ENCODE peak calls at places on chromosomes 16 and 17, in six cellular contexts. Y, I, P, S, U and V are unnamed samples.

GRCh38 chr16:57468346-57468745 is 5.9 kb downstream of the POLR2C start:
- DNase-seq in U (no peak), P (no peak), I (no peak), Y (no peak), S (no peak), V (no peak)

GRCh38 chr17:49132699-49133364 is at the start of gene B4GALNT2:
- DNase-seq in P (no peak), U (peak), I (peak), S (no peak), Y (no peak), V (peak)

GRCh38 chr17:74736423-74737298 is at the start of gene RAB37:
- DNase-seq in P (no peak), I (peak), Y (peak), U (no peak), S (no peak), V (no peak)

GRCh38 chr17:50817838-50818237 is 17.5 kb upstream of the WFIKKN2 start:
- DNase-seq in P (no peak), Y (no peak), U (peak), S (no peak), I (peak), V (peak)

GRCh38 chr16:27127293-27127692 is 60.6 kb downstream of the C16orf82 start:
- DNase-seq in Y (no peak), P (no peak), U (peak), I (peak), S (no peak), V (no peak)

GRCh38 chr17:6444573-6445335 is 499 bp downstream of the PIMREG start:
- DNase-seq in S (no peak), I (peak), U (no peak), Y (no peak), P (no peak), V (no peak)

GRCh38 chr17:49223517-49224197 is 6.9 kb downstream of the PHOSPHO1 start:
- DNase-seq in Y (peak), U (no peak), S (no peak), I (peak), P (peak), V (peak)

GRCh38 chr16:47460301-47460754 is 535 bp downstream of the ITFG1 start:
- DNase-seq in P (no peak), I (peak), U (peak), S (no peak), Y (no peak), V (peak)

GRCh38 chr17:63478814-63479494 is 2.1 kb downstream of the ACE start:
- DNase-seq in P (peak), Y (peak), I (peak), U (peak), S (no peak), V (peak)

GRCh38 chr16:27401768-27402568 is at the start of gene IL21R:
- DNase-seq in U (peak), P (peak), I (peak), Y (peak), S (peak), V (no peak)

GRCh38 chr16:85057948-85058347 is 30.4 kb downstream of the KIAA0513 start:
- DNase-seq in I (no peak), U (no peak), S (peak), P (no peak), Y (peak), V (no peak)

GRCh38 chr16:66516808-66517585 is 32.9 kb downstream of the TK2 start:
- DNase-seq in P (peak), U (peak), I (peak), Y (peak), S (peak), V (peak)

GRCh38 chr17:7836596-7837374 is 2.8 kb downstream of the KDM6B start:
- DNase-seq in P (peak), U (peak), I (peak), Y (peak), S (peak), V (peak)

GRCh38 chr17:66676421-66676820 is 158.5 kb upstream of the CACNG5 start:
- DNase-seq in U (peak), P (no peak), S (no peak), Y (no peak), I (peak), V (peak)

GRCh38 chr16:65069766-65070165 is 52.1 kb downstream of the CDH11 start:
- DNase-seq in U (peak), P (no peak), S (no peak), I (peak), Y (no peak), V (no peak)

GRCh38 chr16:32116080-32116479 is 137.0 kb upstream of the TP53TG3D start:
- DNase-seq in I (peak), P (peak), S (no peak), Y (no peak), U (no peak), V (no peak)

GRCh38 chr16:1615761-1616160 is 3.6 kb downstream of the CRAMP1 start:
- DNase-seq in P (no peak), I (peak), U (peak), S (no peak), Y (no peak), V (no peak)

GRCh38 chr16:57536306-57537193 is at the start of gene CCDC102A:
- DNase-seq in P (peak), Y (peak), S (no peak), I (peak), U (peak), V (peak)

GRCh38 chr16:87323727-87324410 is 6.7 kb upstream of the C16orf95 start:
- DNase-seq in S (no peak), I (no peak), P (no peak), Y (no peak), U (no peak), V (no peak)

GRCh38 chr17:7220593-7221280 is 999 bp downstream of the ACADVL start:
- DNase-seq in I (peak), U (peak), S (no peak), Y (peak), P (peak), V (peak)

GRCh38 chr16:29900102-29900887 is at the start of gene ASPHD1:
- DNase-seq in U (peak), I (peak), Y (peak), S (no peak), P (peak), V (peak)

GRCh38 chr16:79286646-79287423 is 313.7 kb downstream of the MAF start:
- DNase-seq in U (no peak), S (peak), I (no peak), P (peak), Y (peak), V (no peak)

GRCh38 chr17:13699261-13699660 is 97.5 kb upstream of the HS3ST3A1 start:
- DNase-seq in U (no peak), P (no peak), Y (no peak), I (no peak), S (no peak), V (no peak)

GRCh38 chr17:13704333-13704732 is 102.6 kb upstream of the HS3ST3A1 start:
- DNase-seq in I (peak), S (no peak), P (no peak), Y (no peak), U (peak), V (peak)

GRCh38 chr17:13698832-13699231 is 97.1 kb upstream of the HS3ST3A1 start:
- DNase-seq in S (no peak), P (no peak), Y (peak), I (no peak), U (no peak), V (no peak)

GRCh38 chr17:13702266-13702665 is 100.5 kb upstream of the HS3ST3A1 start:
- DNase-seq in S (no peak), P (no peak), U (peak), Y (no peak), I (peak), V (peak)
- H2AFZ ChIP-seq in S (no peak), P (no peak), U (no peak), Y (no peak), I (no peak), V (peak)

GRCh38 chr16:69105501-69106361 is at the start of gene HAS3:
- DNase-seq in U (peak), S (no peak), P (peak), Y (peak), I (peak), V (peak)

GRCh38 chr16:69097425-69097824 is 8.0 kb upstream of the HAS3 start:
- DNase-seq in U (no peak), I (no peak), Y (no peak), P (no peak), S (no peak), V (no peak)

GRCh38 chr16:69095179-69095578 is 10.3 kb upstream of the HAS3 start:
- DNase-seq in S (no peak), U (no peak), Y (no peak), P (no peak), I (no peak), V (no peak)

DNA sequence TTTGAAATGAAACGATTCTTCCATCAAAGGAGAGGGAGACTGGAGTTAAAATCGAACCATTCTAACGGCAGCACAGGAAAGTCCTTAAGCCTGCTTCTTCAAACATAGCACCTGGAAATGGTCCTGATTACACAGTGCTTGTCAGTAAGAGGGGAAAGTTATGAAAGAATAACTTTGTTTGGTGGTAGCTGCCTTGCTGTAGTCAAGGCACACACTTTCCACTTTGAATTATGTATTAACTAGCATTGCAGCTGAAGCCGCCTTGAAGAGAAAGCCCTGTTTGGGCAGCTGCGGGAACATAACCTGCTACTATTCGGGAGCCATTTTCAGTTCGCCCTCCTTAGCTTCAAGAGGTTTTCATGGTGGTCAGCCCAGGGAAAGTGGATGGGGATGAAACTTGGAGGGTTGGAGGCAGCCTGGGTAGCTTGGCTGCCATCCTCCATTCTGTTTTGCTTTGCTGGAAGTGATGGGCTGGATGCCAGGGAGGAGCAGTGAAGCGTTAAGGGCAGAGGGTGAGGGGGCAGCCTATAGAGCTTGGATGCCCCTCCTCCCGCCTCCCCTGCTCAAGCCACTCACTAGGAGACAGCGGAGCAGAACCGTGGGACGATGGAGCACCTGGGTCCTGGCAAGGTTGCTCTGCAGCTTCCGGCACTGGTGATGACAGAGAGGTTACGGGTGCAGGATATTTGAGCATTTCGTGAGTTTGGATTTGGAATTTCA is 5.2 kb upstream of the HAS3 start:
- DNase-seq in I (no peak), P (no peak), U (no peak), Y (no peak), S (no peak), V (no peak)
- H2AFZ ChIP-seq in I (no peak), P (no peak), U (no peak), Y (no peak), S (no peak), V (no peak)

GRCh38 chr17:82227629-82228277 is 1.1 kb upstream of the SLC16A3 start:
- DNase-seq in P (no peak), S (no peak), I (no peak), U (no peak), Y (no peak), V (no peak)

GRCh38 chr17:82228842-82229685 is at the start of gene SLC16A3:
- DNase-seq in S (no peak), P (peak), Y (peak), U (peak), I (peak), V (peak)

GRCh38 chr17:82226809-82227628 is 1.8 kb upstream of the SLC16A3 start:
- DNase-seq in Y (no peak), S (no peak), U (no peak), I (no peak), P (no peak), V (no peak)

GRCh38 chr17:82229686-82230626 is 1.1 kb downstream of the SLC16A3 start:
- DNase-seq in U (no peak), I (no peak), P (no peak), S (no peak), Y (no peak), V (no peak)

DNA sequence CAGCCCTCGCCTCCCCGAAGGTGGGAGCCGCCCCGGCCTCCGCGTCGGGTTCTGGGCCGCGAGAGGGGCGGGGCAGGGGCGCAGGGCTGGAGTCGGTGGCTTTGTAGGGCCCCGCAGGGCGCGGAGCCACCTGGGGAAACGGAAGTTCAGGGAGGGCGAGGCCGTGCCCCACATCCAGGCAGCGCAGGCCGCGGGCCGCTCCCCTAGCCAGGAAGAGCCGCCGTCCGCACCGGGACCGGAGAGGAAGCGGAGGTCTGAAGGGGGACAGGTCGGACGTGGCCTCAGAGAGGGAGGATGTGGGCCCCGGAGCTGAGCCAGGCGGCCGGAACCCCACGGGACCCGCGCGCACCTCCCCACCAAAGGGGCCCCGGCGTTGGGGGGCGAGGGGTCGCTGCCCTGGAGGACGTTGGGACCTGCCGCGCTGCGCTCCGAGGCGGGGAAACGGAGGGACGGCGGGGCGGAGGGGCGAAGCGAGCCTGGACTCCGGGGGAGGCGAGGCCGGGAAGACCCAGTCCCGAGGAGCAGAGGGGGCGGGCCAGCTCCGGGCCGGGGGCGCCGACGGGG is 482 bp upstream of the SLC16A3 start:
- DNase-seq in U (no peak), I (no peak), Y (peak), S (no peak), P (peak), V (no peak)
- H2AFZ ChIP-seq in U (no peak), I (peak), Y (peak), S (peak), P (peak), V (no peak)

GRCh38 chr17:17751996-17752821 is 71.0 kb downstream of the RAI1 start:
- DNase-seq in S (peak), U (peak), I (peak), P (peak), Y (peak), V (peak)
- H2AFZ ChIP-seq in S (peak), U (peak), I (peak), P (peak), Y (peak), V (peak)

GRCh38 chr17:5272313-5272712 is 9.8 kb upstream of the RABEP1 start:
- DNase-seq in P (no peak), S (no peak), I (peak), U (peak), Y (no peak), V (peak)
- H2AFZ ChIP-seq in P (no peak), S (no peak), I (no peak), U (no peak), Y (no peak), V (no peak)

DNA sequence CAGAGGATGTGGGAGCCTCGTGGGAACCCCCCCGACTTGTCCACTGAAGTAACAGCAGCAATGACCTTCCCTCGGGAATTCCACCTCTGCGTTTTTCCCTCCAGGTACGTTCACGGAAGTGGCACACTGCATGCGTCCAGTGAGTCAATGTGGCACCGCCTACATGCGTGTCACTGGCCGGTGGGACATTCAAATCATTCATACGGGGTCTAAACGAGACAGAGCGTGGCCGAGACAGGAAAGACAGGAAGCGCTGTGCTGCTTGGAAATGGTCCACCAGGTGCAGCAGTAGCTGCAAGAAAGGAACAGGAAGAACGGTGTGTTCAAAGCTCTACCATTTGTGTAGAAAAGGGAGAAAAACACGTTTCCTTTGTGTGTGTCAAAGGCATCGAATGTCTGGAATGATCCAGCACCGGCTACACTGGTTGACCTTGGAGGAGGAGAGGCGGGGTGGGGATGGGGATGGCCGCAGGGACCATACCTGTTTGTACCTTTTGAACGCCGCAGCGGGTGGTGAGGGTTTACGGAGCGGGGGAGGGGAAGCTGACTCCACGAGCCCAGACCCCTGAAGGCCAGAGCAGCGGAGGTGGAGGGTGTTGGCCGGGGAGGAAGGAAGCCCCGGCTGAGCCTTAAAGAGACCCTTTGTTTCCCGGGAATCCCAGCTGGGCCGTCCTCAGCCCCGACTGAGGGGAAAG is 1.7 kb upstream of the PGAP6 start:
- DNase-seq in S (peak), Y (peak), P (no peak), U (no peak), I (no peak), V (peak)
- H2AFZ ChIP-seq in S (peak), Y (peak), P (no peak), U (no peak), I (no peak), V (peak)

GRCh38 chr17:39198186-39198566 is 707 bp upstream of the CACNB1 start:
- DNase-seq in S (no peak), I (no peak), U (no peak), Y (no peak), P (no peak), V (no peak)
- H2AFZ ChIP-seq in S (no peak), I (peak), U (no peak), Y (peak), P (peak), V (peak)

GRCh38 chr17:69834494-69834893 is 240.5 kb upstream of the KCNJ16 start:
- DNase-seq in U (no peak), I (no peak), S (no peak), Y (no peak), P (no peak), V (no peak)
- H2AFZ ChIP-seq in U (no peak), I (no peak), S (no peak), Y (no peak), P (no peak), V (no peak)

DNA sequence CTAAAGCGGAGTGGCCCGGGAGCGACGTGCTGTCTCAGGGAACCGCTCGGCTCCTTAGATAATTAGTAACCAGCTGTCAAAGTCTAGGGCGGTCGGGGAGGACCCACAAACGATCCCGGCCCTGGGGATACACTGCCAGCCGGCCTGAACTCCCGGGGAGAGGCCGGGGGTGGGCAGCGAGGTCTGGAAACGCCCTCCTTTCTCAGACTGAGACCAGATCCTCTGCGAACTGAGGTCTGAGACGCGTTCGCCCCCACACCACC is 1.3 kb downstream of the HNF1B start:
- DNase-seq in P (no peak), I (no peak), S (no peak), Y (no peak), U (no peak), V (no peak)
- H2AFZ ChIP-seq in P (no peak), I (peak), S (no peak), Y (no peak), U (no peak), V (peak)